ENCODE peak calls at places on chromosome 4, in eight cellular contexts. W, X, H, G, M, U, B and Z are unnamed samples.

GRCh38 chr4:82900016-82900334 is 560 bp upstream of the THAP9 start:
- DNase-seq in W (no peak), X (peak; percentile 60), H (no peak), G (no peak), M (no peak), U (no peak), B (no peak), Z (no peak)

GRCh38 chr4:142404191-142404611 is 441.9 kb downstream of the INPP4B start:
- DNase-seq in W (peak; percentile 24), X (peak; percentile 95), H (no peak), G (peak; percentile 82), M (peak; percentile 33), U (peak; percentile 78), B (no peak), Z (no peak)

GRCh38 chr4:101356928-101357327 is 9.6 kb upstream of the PPP3CA start:
- DNase-seq in W (no peak), X (peak; percentile 87), H (no peak), G (peak; percentile 73), M (no peak), U (peak; percentile 95), B (no peak), Z (no peak)

GRCh38 chr4:155800685-155801343 is 42.0 kb downstream of the GUCY1B1 start:
- DNase-seq in W (no peak), X (no peak), H (no peak), G (no peak), M (no peak), U (no peak), B (no peak), Z (no peak)

GRCh38 chr4:38670939-38671593 is 7.1 kb downstream of the KLF3 start:
- DNase-seq in W (no peak), X (peak; percentile 47), H (no peak), G (no peak), M (no peak), U (no peak), B (no peak), Z (no peak)

GRCh38 chr4:104758574-104758973 is 263.9 kb upstream of the CXXC4 start:
- DNase-seq in W (no peak), X (no peak), H (no peak), G (no peak), M (no peak), U (no peak), B (no peak), Z (no peak)

GRCh38 chr4:162891788-162892707 is 274.6 kb downstream of the NAF1 start:
- DNase-seq in W (no peak), X (no peak), H (no peak), G (no peak), M (no peak), U (peak; percentile 51), B (no peak), Z (no peak)

GRCh38 chr4:23934915-23935314 is 45.1 kb upstream of the PPARGC1A start:
- DNase-seq in W (no peak), X (peak; percentile 91), H (no peak), G (no peak), M (peak; percentile 72), U (peak; percentile 96), B (no peak), Z (peak; percentile 45)

GRCh38 chr4:94365304-94365703 is 22.7 kb upstream of the HPGDS start:
- DNase-seq in W (no peak), X (no peak), H (no peak), G (no peak), M (no peak), U (no peak), B (no peak), Z (no peak)